ENCODE peak calls at places on chromosomes 12 and 14, in six cellular contexts. P is ascending aorta, J is progenitor cell of endocrine pancreas, A is fibroblast of the aortic adventitia, U is gastrocnemius medialis, I is NB4. H is an unnamed sample.

GRCh38 chr14:29078810-29079522 is 312.4 kb downstream of the FOXG1 start:
- DNase-seq in P (no peak), A (no peak), I (no peak), J (no peak), U (no peak), H (no peak)

GRCh38 chr14:54902143-54902520 is 494 bp downstream of the GCH1 start:
- DNase-seq in P (peak; percentile 31), I (peak; percentile 77), U (peak; percentile 49), J (peak; percentile 68), A (peak; percentile 56), H (no peak)

GRCh38 chr12:130303781-130304180 is 33.9 kb upstream of the PIWIL1 start:
- DNase-seq in I (no peak), P (no peak), U (no peak), J (no peak), A (no peak), H (no peak)

GRCh38 chr14:51996148-51996746 is 6.9 kb downstream of the RTRAF start:
- DNase-seq in J (no peak), I (peak; percentile 16), P (no peak), A (peak; percentile 85), U (no peak), H (peak; percentile 32)

GRCh38 chr14:93648440-93649168 is 139.7 kb downstream of the PRIMA1 start:
- DNase-seq in I (peak; percentile 40), P (no peak), A (peak; percentile 1), U (no peak), J (no peak), H (no peak)

GRCh38 chr14:34374998-34375740 is 86.9 kb downstream of the SPTSSA start:
- DNase-seq in P (no peak), U (no peak), A (no peak), J (no peak), I (no peak), H (no peak)

GRCh38 chr14:28754209-28754985 is 12.2 kb upstream of the FOXG1 start:
- DNase-seq in P (no peak), J (no peak), U (no peak), A (peak; percentile 70), I (peak; percentile 36), H (no peak)

GRCh38 chr14:103847954-103848719 is 762 bp upstream of the PPP1R13B start:
- DNase-seq in A (no peak), J (peak; percentile 31), U (peak; percentile 26), P (no peak), I (no peak), H (no peak)

GRCh38 chr12:5173511-5174011 is 129.9 kb downstream of the KCNA5 start:
- DNase-seq in I (no peak), J (no peak), P (no peak), U (peak; percentile 74), A (no peak), H (no peak)

GRCh38 chr12:79344855-79345840 is 345.6 kb downstream of the PAWR start:
- DNase-seq in P (no peak), J (peak; percentile 17), I (peak; percentile 49), U (no peak), A (peak; percentile 34), H (no peak)

GRCh38 chr14:68462683-68463082 is 330.2 kb downstream of the ZFP36L1 start:
- DNase-seq in P (no peak), U (no peak), A (no peak), I (no peak), J (no peak), H (no peak)
- TF ChIP-seq CTCF in P (no peak), U (no peak), A (peak; percentile 37), I (no peak), J (peak; percentile 32), H (peak; percentile 18)

DNA sequence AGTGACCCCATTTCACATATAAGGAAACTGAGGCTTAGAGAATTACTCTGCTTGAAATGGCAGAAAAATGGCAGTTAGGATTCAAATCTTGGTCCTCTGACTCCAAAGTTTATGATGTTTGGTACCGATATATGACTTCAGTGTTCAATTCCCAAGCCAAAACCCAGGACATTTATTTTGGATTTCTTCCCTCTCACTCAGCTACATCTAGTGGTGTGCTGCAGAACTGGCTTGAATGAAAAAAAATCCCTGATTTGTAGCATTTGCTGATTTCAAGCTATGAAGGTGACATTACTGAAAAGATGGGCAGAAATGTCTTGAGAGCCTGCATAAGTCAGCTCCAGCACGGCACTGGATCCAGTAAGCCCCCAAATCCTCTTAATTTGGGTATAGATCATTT is 106.4 kb downstream of the EFCAB11 start:
- DNase-seq in J (no peak), I (no peak), P (no peak), U (no peak), A (peak; percentile 50), H (no peak)
- TF ChIP-seq CTCF in J (peak; percentile 25), I (no peak), P (peak; percentile 66), U (peak; percentile 20), A (peak; percentile 68), H (peak; percentile 48)

GRCh38 chr14:37991027-37991426 is 216.7 kb upstream of the SSTR1 start:
- DNase-seq in I (no peak), P (no peak), A (no peak), U (no peak), J (no peak), H (no peak)

GRCh38 chr14:37988472-37988871 is 219.2 kb upstream of the SSTR1 start:
- DNase-seq in A (no peak), U (no peak), P (no peak), I (no peak), J (no peak), H (no peak)

GRCh38 chr14:37985826-37986470 is 221.8 kb upstream of the SSTR1 start:
- DNase-seq in U (no peak), A (peak; percentile 28), J (peak; percentile 12), I (peak; percentile 55), P (no peak), H (no peak)
- TF ChIP-seq CTCF in U (peak; percentile 29), A (peak; percentile 47), J (peak; percentile 80), I (peak; percentile 80), P (peak; percentile 61), H (peak; percentile 70)

GRCh38 chr14:20836668-20837338 is 34.2 kb upstream of the RNASE1 start:
- DNase-seq in I (peak; percentile 42), J (no peak), A (peak; percentile 54), U (no peak), P (no peak), H (no peak)

GRCh38 chr14:20830831-20831230 is 28.2 kb upstream of the RNASE1 start:
- DNase-seq in U (no peak), J (no peak), I (no peak), P (no peak), A (no peak), H (no peak)

GRCh38 chr14:20834899-20835298 is 32.3 kb upstream of the RNASE1 start:
- DNase-seq in A (no peak), P (no peak), U (no peak), I (no peak), J (no peak), H (no peak)
- TF ChIP-seq CTCF in A (no peak), P (no peak), U (no peak), I (no peak), J (no peak), H (no peak)

DNA sequence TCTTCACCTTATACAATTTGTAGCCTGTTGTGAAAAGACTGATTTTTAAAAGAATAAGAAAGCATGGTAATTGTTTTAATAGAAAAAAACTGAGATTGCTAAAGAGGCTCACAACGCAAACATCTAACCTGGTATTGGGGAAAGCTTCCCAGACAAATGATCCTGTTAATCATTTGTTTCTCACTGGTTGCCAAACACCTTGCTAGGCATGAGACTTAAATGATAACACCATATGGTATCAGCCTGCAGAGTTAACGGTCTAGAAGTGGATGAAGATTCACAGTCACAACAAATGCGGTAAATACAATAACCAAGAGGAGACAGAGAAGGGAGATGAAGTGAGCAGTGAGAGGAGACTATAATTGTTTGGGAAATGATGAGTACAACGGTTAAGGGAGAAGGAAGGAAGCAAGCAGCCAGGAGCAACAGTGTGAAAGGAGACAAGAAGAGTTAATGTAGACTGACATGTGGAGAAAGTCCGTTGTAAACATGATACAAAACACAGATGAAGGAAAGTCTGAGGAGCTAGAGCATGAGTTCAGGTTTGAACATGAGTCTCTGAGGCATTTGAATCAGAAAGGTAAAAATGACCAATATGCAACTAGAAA is 19.8 kb downstream of the GXYLT1 start:
- DNase-seq in J (no peak), A (no peak), P (no peak), I (no peak), U (no peak), H (no peak)
- TF ChIP-seq CTCF in J (no peak), A (no peak), P (no peak), I (no peak), U (no peak), H (no peak)

GRCh38 chr12:71484272-71484905 is 44.8 kb downstream of the LGR5 start:
- DNase-seq in I (no peak), A (no peak), P (no peak), J (no peak), U (no peak), H (no peak)
- TF ChIP-seq CTCF in I (no peak), A (no peak), P (no peak), J (no peak), U (peak; percentile 38), H (no peak)

GRCh38 chr14:106875503-106875902 is 1349.1 kb downstream of the TMEM121 start:
- DNase-seq in I (peak; percentile 69), P (no peak), J (no peak), U (no peak), A (no peak), H (no peak)

GRCh38 chr14:106877527-106877926 is 1351.1 kb downstream of the TMEM121 start:
- DNase-seq in A (no peak), U (no peak), I (no peak), P (no peak), J (no peak), H (no peak)

GRCh38 chr14:106876711-106877110 is 1350.3 kb downstream of the TMEM121 start:
- DNase-seq in I (no peak), A (no peak), P (no peak), U (no peak), J (no peak), H (no peak)

GRCh38 chr14:106883218-106883692 is 1356.9 kb downstream of the TMEM121 start:
- DNase-seq in P (no peak), J (no peak), A (no peak), I (peak; percentile 55), U (no peak), H (no peak)

DNA sequence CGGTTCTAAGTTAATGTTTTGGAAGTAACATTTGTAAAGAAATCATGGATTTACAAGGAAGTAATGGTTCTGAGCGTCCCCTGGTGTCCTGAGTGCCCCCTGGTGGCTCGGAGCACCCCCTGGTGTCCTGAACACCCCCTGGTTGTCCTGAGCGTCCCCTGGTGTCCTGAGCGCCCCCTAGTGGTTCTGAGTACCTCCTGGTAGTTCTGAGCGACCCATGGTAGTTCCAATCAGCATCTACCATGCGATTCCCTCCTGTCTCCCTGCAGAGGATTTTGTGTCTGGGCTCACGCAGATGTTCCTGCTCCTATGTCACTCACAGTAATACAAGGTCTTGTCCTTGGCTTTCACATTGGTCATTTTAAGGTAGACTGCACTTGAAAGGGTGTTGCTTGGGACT is 1352.9 kb downstream of the TMEM121 start:
- DNase-seq in U (no peak), P (no peak), I (peak; percentile 85), J (no peak), A (no peak), H (no peak)
- TF ChIP-seq CTCF in U (no peak), P (peak; percentile 10), I (peak; percentile 99), J (no peak), A (no peak), H (no peak)

H was measured in AG09319.